ENCODE peak calls at places on chromosomes 1 and 21, in seven cellular contexts. B is thoracic aorta; P is CD8-positive, alpha-beta memory T cell; Y is lower lobe of right lung; X is upper lobe of left lung; C is CD4-positive, alpha-beta memory T cell; U is left ventricle myocardium inferior. Z is an unnamed sample.
A peak's percentile ranks its signal among the peaks of the same experiment; 100 is the strongest.

GRCh38 chr1:243322326-243322725 is 66.5 kb downstream of the SDCCAG8 start:
- DNase-seq in Y (no peak), B (no peak), C (no peak), X (no peak), P (no peak), U (no peak), Z (no peak)

GRCh38 chr1:25680701-25681100 is 64.1 kb downstream of the MAN1C1 start:
- DNase-seq in C (no peak), U (no peak), X (no peak), Y (no peak), B (no peak), P (no peak), Z (no peak)

GRCh38 chr1:185291159-185291558 is 25.9 kb downstream of the IVNS1ABP start:
- DNase-seq in Y (no peak), P (no peak), B (no peak), U (no peak), C (no peak), X (no peak), Z (no peak)

GRCh38 chr21:31630062-31630711 is 29.3 kb upstream of the SOD1 start:
- DNase-seq in Y (no peak), X (peak; percentile 52), C (no peak), B (peak; percentile 10), U (no peak), P (no peak), Z (no peak)

GRCh38 chr1:224929335-224930237 is at the start of gene DNAH14:
- DNase-seq in U (peak; percentile 52), C (no peak), Y (peak; percentile 92), P (no peak), B (no peak), X (peak; percentile 80), Z (no peak)

GRCh38 chr1:174358344-174358743 is 89.4 kb upstream of the GPR52 start:
- DNase-seq in U (no peak), P (no peak), B (no peak), C (no peak), Y (no peak), X (no peak), Z (no peak)

GRCh38 chr1:170562644-170563338 is 30.8 kb downstream of the GORAB start:
- DNase-seq in P (no peak), U (peak; percentile 44), C (no peak), Y (peak; percentile 49), B (peak; percentile 60), X (peak; percentile 30), Z (no peak)

GRCh38 chr1:175511496-175511895 is 231.9 kb downstream of the TNR start:
- DNase-seq in C (no peak), U (no peak), B (no peak), P (no peak), Y (no peak), X (no peak), Z (no peak)

GRCh38 chr1:44941424-44942324 is 44.7 kb downstream of the EIF2B3 start:
- DNase-seq in C (no peak), B (no peak), X (no peak), Y (no peak), U (no peak), P (no peak), Z (no peak)

GRCh38 chr1:245396615-245397014 is 241.8 kb downstream of the KIF26B start:
- DNase-seq in B (no peak), C (no peak), X (no peak), Y (no peak), U (no peak), P (no peak), Z (no peak)

DNA sequence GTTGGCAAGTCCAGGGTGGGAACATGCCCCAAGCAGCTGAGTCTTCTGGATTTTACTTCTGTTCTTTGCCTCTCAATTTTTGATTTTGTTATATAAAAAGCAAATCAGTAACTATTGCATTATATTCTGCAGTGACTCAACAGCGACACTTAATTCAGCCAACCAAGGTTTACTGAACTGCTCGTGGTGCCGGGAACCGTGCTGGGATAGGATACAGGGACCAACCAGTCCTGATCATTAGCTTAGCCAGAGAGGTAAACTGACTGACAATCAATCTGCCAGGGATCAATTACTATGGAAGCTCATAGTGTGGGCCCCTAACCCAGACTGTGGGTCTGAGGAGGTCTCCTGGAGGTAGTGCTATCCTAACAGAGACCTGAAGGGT is 68.4 kb upstream of the ZNF281 start:
- DNase-seq in Y (no peak), U (no peak), X (no peak), C (no peak), P (no peak), B (no peak), Z (no peak)
- H3K4me1 ChIP-seq in Y (no peaks in the 10 kb centered on the region), U (no peaks in the 10 kb centered on the region), X (no peaks in the 10 kb centered on the region), C (peaks cover 11% of the 10 kb centered on the region), P (no peaks in the 10 kb centered on the region), B (no peaks in the 10 kb centered on the region), Z (peaks cover 1% of the 10 kb centered on the region)

GRCh38 chr1:200275415-200275814 is 134.4 kb downstream of the ZNF281 start:
- DNase-seq in B (no peak), P (no peak), Y (no peak), U (no peak), C (no peak), X (no peak), Z (no peak)
- H3K27ac ChIP-seq in B (no peak overlapping the region), P (no peak overlapping the region), Y (no peak overlapping the region), U (no peak overlapping the region), C (no peak overlapping the region), X (no peak overlapping the region), Z (no peak overlapping the region)

GRCh38 chr1:222767152-222767571 is 30.2 kb downstream of the FAM177B start:
- DNase-seq in Y (no peak), U (no peak), C (no peak), B (no peak), P (no peak), X (no peak), Z (no peak)
- H3K4me1 ChIP-seq in Y (peaks cover 6% of the 10 kb centered on the region), U (no peaks in the 10 kb centered on the region), C (no peaks in the 10 kb centered on the region), B (no peaks in the 10 kb centered on the region), P (no peaks in the 10 kb centered on the region), X (peaks cover 6% of the 10 kb centered on the region), Z (no peaks in the 10 kb centered on the region)

GRCh38 chr1:221962385-221962784 is 220.5 kb upstream of the DUSP10 start:
- DNase-seq in Y (no peak), U (no peak), P (no peak), B (no peak), X (no peak), C (no peak), Z (no peak)
- H3K27ac ChIP-seq in Y (no peak overlapping the region), U (no peak overlapping the region), P (no peak overlapping the region), B (no peak overlapping the region), X (peak overlapping the region; percentile 64), C (no peak overlapping the region), Z (no peak overlapping the region)

GRCh38 chr1:13763264-13763663 is 63.3 kb downstream of the PRDM2 start:
- DNase-seq in P (no peak), U (no peak), Y (no peak), C (no peak), B (no peak), X (no peak), Z (no peak)

GRCh38 chr1:13760340-13760739 is 60.4 kb downstream of the PRDM2 start:
- DNase-seq in P (no peak), U (no peak), B (no peak), Y (no peak), X (no peak), C (no peak), Z (no peak)

GRCh38 chr1:13760921-13761320 is 60.9 kb downstream of the PRDM2 start:
- DNase-seq in Y (no peak), C (no peak), B (no peak), P (no peak), X (no peak), U (no peak), Z (no peak)

GRCh38 chr1:13762642-13763041 is 62.7 kb downstream of the PRDM2 start:
- DNase-seq in Y (no peak), C (no peak), B (no peak), U (no peak), P (no peak), X (no peak), Z (no peak)

GRCh38 chr1:13761883-13762282 is 61.9 kb downstream of the PRDM2 start:
- DNase-seq in P (no peak), B (no peak), U (no peak), X (no peak), Y (no peak), C (no peak), Z (no peak)
- H3K4me1 ChIP-seq in P (peaks cover 83% of the 10 kb centered on the region), B (peaks cover 85% of the 10 kb centered on the region), U (peaks cover 97% of the 10 kb centered on the region), X (peaks cover 70% of the 10 kb centered on the region), Y (peaks cover 86% of the 10 kb centered on the region), C (peaks cover 98% of the 10 kb centered on the region), Z (peaks cover 65% of the 10 kb centered on the region)

GRCh38 chr21:29192999-29193563 is 62.6 kb downstream of the MAP3K7CL start:
- DNase-seq in P (no peak), X (no peak), Y (no peak), U (peak; percentile 30), C (no peak), B (no peak), Z (no peak)

GRCh38 chr21:29196021-29196663 is 65.7 kb downstream of the MAP3K7CL start:
- DNase-seq in P (no peak), Y (peak; percentile 49), U (no peak), C (peak; percentile 70), B (peak; percentile 53), X (peak; percentile 85), Z (no peak)

GRCh38 chr21:29194847-29195246 is 64.4 kb downstream of the MAP3K7CL start:
- DNase-seq in B (no peak), C (no peak), P (no peak), X (no peak), U (no peak), Y (no peak), Z (no peak)

GRCh38 chr21:29194342-29194741 is 63.9 kb downstream of the MAP3K7CL start:
- DNase-seq in X (no peak), C (no peak), P (no peak), U (no peak), Y (no peak), B (no peak), Z (no peak)

GRCh38 chr21:29193907-29194306 is 63.5 kb downstream of the MAP3K7CL start:
- DNase-seq in C (no peak), Y (no peak), X (no peak), U (no peak), B (no peak), P (no peak), Z (no peak)
- H3K27ac ChIP-seq in C (no peak overlapping the region), Y (no peak overlapping the region), X (no peak overlapping the region), U (peak overlapping the region; percentile 56), B (no peak overlapping the region), P (no peak overlapping the region), Z (no peak overlapping the region)

GRCh38 chr1:154334647-154335350 is 9.5 kb downstream of the ATP8B2 start:
- DNase-seq in X (peak; percentile 95), U (peak; percentile 84), B (peak; percentile 81), P (peak; percentile 86), Y (peak; percentile 94), C (peak; percentile 87), Z (peak; percentile 89)
- H3K4me1 ChIP-seq in X (peaks cover 17% of the 10 kb centered on the region), U (peaks cover 16% of the 10 kb centered on the region), B (peaks cover 13% of the 10 kb centered on the region), P (peaks cover 82% of the 10 kb centered on the region), Y (peaks cover 13% of the 10 kb centered on the region), C (peaks cover 93% of the 10 kb centered on the region), Z (peaks cover 73% of the 10 kb centered on the region)

GRCh38 chr1:203401151-203401550 is 50.2 kb upstream of the FMOD start:
- DNase-seq in C (no peak), P (no peak), Y (no peak), B (no peak), U (no peak), X (no peak), Z (no peak)
- H3K27ac ChIP-seq in C (no peak overlapping the region), P (no peak overlapping the region), Y (peak overlapping the region; percentile 70), B (peak overlapping the region; percentile 81), U (peak overlapping the region; percentile 81), X (peak overlapping the region; percentile 71), Z (no peak overlapping the region)

Z was measured in naive thymus-derived CD4-positive, alpha-beta T cell.